ENCODE peak calls at places on chromosomes 13 and 19, in nine cellular contexts. E is iPS-NIHi11; V is stimulated activated CD4-positive, alpha-beta T cell treated with anti-CD3 and anti-CD28 coated beads, Interleukin-4, amount 100 ng/mL, for 1 hour; K is lower leg skin; O is RWPE1; D is Peyer's patch; Z is stimulated activated naive CD4-positive, alpha-beta T cell; G is NCI-H2081 treated with DMSO at 0.1 percent for 48 hours; J is NCI-H187. W is an unnamed sample.
A peak's percentile ranks its signal among the peaks of the same experiment; 100 is the strongest.

GRCh38 chr19:52231154-52231565 is 38.2 kb upstream of the ZNF766 start:
- DNase-seq in E (no peak), V (no peak), K (no peak), O (peak; percentile 10), D (no peak), Z (no peak), G (no peak), J (no peak), W (no peak)

GRCh38 chr19:44905437-44906160 is at the start of gene APOE:
- DNase-seq in E (peak; percentile 66), V (no peak), K (no peak), O (no peak), D (no peak), Z (no peak), G (no peak), J (no peak), W (peak; percentile 41)

GRCh38 chr13:110244096-110244830 is 62.7 kb downstream of the COL4A1 start:
- DNase-seq in E (no peak), V (no peak), K (no peak), O (no peak), D (no peak), Z (no peak), G (no peak), J (no peak), W (no peak)

GRCh38 chr19:19627716-19628498 is at the start of gene LPAR2:
- DNase-seq in E (peak; percentile 99), V (peak; percentile 75), K (no peak), O (peak; percentile 90), D (peak; percentile 84), Z (peak; percentile 84), G (no peak), J (no peak), W (peak; percentile 73)

GRCh38 chr19:37333457-37333856 is 37.4 kb upstream of the ZNF527 start:
- DNase-seq in E (no peak), V (no peak), K (no peak), O (no peak), D (no peak), Z (no peak), G (no peak), J (no peak), W (no peak)

GRCh38 chr19:13892885-13893284 is 13.0 kb downstream of the BRME1 start:
- DNase-seq in E (no peak), V (no peak), K (no peak), O (no peak), D (no peak), Z (no peak), G (no peak), J (no peak), W (no peak)

GRCh38 chr19:47324502-47324901 is 7.5 kb upstream of the C5AR2 start:
- DNase-seq in E (peak; percentile 24), V (no peak), K (peak; percentile 43), O (no peak), D (no peak), Z (no peak), G (no peak), J (no peak), W (no peak)

GRCh38 chr19:54469496-54469934 is 3.6 kb downstream of the CDC42EP5 start:
- DNase-seq in E (no peak), V (no peak), K (no peak), O (no peak), D (no peak), Z (no peak), G (no peak), J (no peak), W (no peak)

GRCh38 chr13:31587696-31588266 is 151.5 kb upstream of the RXFP2 start:
- DNase-seq in E (no peak), V (no peak), K (no peak), O (no peak), D (no peak), Z (no peak), G (no peak), J (no peak), W (no peak)

GRCh38 chr19:13172335-13173128 is 22.3 kb downstream of the IER2 start:
- DNase-seq in E (peak; percentile 24), V (peak; percentile 82), K (peak; percentile 78), O (peak; percentile 82), D (peak; percentile 67), Z (peak; percentile 47), G (no peak), J (no peak), W (no peak)

GRCh38 chr19:51136891-51137551 is 5.1 kb upstream of the SIGLEC7 start:
- DNase-seq in E (no peak), V (no peak), K (peak; percentile 38), O (no peak), D (no peak), Z (no peak), G (no peak), J (no peak), W (no peak)

GRCh38 chr13:32246468-32246867 is 68.7 kb downstream of the ZAR1L start:
- DNase-seq in E (peak; percentile 82), V (peak; percentile 21), K (peak; percentile 32), O (peak; percentile 63), D (peak; percentile 34), Z (no peak), G (no peak), J (no peak), W (peak; percentile 62)

W was measured in nephron progenitor cell.